ENCODE peak calls at places on chromosomes 16 and 17, in five cellular contexts. Z is IMR-90, B is K562, E is GM12878, V is SK-N-SH. T is an unnamed sample.

GRCh38 chr16:12819126-12820117 is 15.7 kb upstream of the CPPED1 start:
- DNase-seq in Z (peak), B (peak), E (peak), V (peak), T (peak)

GRCh38 chr16:70437582-70438324 is 1.1 kb downstream of the ST3GAL2 start:
- DNase-seq in Z (peak), B (no peak), E (no peak), V (peak), T (no peak)

GRCh38 chr17:49676276-49676868 is 1.5 kb downstream of the SPOP start:
- DNase-seq in Z (peak), B (peak), E (peak), V (no peak), T (no peak)

GRCh38 chr17:50946223-50946890 is 80.2 kb upstream of the TOB1 start:
- DNase-seq in Z (no peak), B (no peak), E (no peak), V (no peak), T (no peak)

GRCh38 chr16:87728026-87728425 is 37.8 kb downstream of the KLHDC4 start:
- DNase-seq in Z (peak), B (no peak), E (no peak), V (no peak), T (no peak)

GRCh38 chr17:28325221-28325620 is 6.2 kb downstream of the TMEM97 start:
- DNase-seq in Z (no peak), B (no peak), E (no peak), V (no peak), T (no peak)

GRCh38 chr16:67528222-67528869 is at the start of gene RIPOR1:
- DNase-seq in Z (no peak), B (peak), E (no peak), V (peak), T (peak)

GRCh38 chr17:74646231-74646630 is 22.7 kb upstream of the CD300E start:
- DNase-seq in Z (no peak), B (peak), E (no peak), V (peak), T (peak)

GRCh38 chr16:3143598-3144330 is 8.9 kb downstream of the ZNF213 start:
- DNase-seq in Z (no peak), B (no peak), E (no peak), V (peak), T (no peak)

GRCh38 chr17:37570527-37571093 is 38.6 kb downstream of the SYNRG start:
- DNase-seq in Z (peak), B (peak), E (no peak), V (peak), T (peak)

GRCh38 chr17:19937522-19937921 is 40.1 kb downstream of the AKAP10 start:
- DNase-seq in Z (peak), B (no peak), E (no peak), V (no peak), T (no peak)

GRCh38 chr17:60901806-60902205 is 224.2 kb downstream of the BCAS3 start:
- DNase-seq in Z (peak), B (no peak), E (no peak), V (no peak), T (no peak)

GRCh38 chr16:88442435-88442810 is 10.7 kb upstream of the ZFPM1 start:
- DNase-seq in Z (no peak), B (no peak), E (no peak), V (no peak), T (no peak)

GRCh38 chr16:1818873-1819525 is 7.6 kb downstream of the HAGH start:
- DNase-seq in Z (no peak), B (no peak), E (no peak), V (no peak), T (no peak)

GRCh38 chr16:27483624-27484023 is 66.1 kb downstream of the GTF3C1 start:
- DNase-seq in Z (no peak), B (no peak), E (no peak), V (no peak), T (no peak)

GRCh38 chr17:51015145-51015558 is 105.5 kb downstream of the SPAG9 start:
- DNase-seq in Z (peak), B (no peak), E (no peak), V (no peak), T (no peak)

GRCh38 chr16:12458591-12459400 is 344.9 kb downstream of the CPPED1 start:
- DNase-seq in Z (no peak), B (no peak), E (no peak), V (no peak), T (no peak)

GRCh38 chr17:12683299-12683698 is 17.6 kb downstream of the MYOCD start:
- DNase-seq in Z (no peak), B (no peak), E (no peak), V (no peak), T (no peak)

GRCh38 chr16:88619859-88620655 is 18.3 kb upstream of the IL17C start:
- DNase-seq in Z (peak), B (no peak), E (no peak), V (no peak), T (no peak)

GRCh38 chr17:39036009-39036408 is 68.8 kb upstream of the FBXO47 start:
- DNase-seq in Z (no peak), B (peak), E (no peak), V (no peak), T (no peak)

GRCh38 chr16:80804451-80805383 is at the start of gene CDYL2:
- DNase-seq in Z (peak), B (peak), E (no peak), V (peak), T (peak)

GRCh38 chr16:2295056-2295798 is 27.3 kb upstream of the RNPS1 start:
- DNase-seq in Z (no peak), B (no peak), E (peak), V (no peak), T (no peak)

GRCh38 chr16:87701505-87701921 is 64.3 kb downstream of the KLHDC4 start:
- DNase-seq in Z (no peak), B (no peak), E (no peak), V (no peak), T (no peak)

GRCh38 chr16:16108759-16109158 is 114.5 kb downstream of the ABCC6 start:
- DNase-seq in Z (no peak), B (no peak), E (no peak), V (no peak), T (no peak)

GRCh38 chr17:18006495-18007239 is 32.3 kb downstream of the ATPAF2 start:
- DNase-seq in Z (no peak), B (peak), E (no peak), V (no peak), T (no peak)

GRCh38 chr17:79413591-79413990 is 197.3 kb downstream of the RBFOX3 start:
- DNase-seq in Z (no peak), B (no peak), E (no peak), V (peak), T (no peak)

GRCh38 chr16:21626659-21627277 is 25.6 kb downstream of the IGSF6 start:
- DNase-seq in Z (peak), B (no peak), E (no peak), V (peak), T (peak)

GRCh38 chr16:58467915-58468314 is 32.0 kb upstream of the NDRG4 start:
- DNase-seq in Z (no peak), B (no peak), E (no peak), V (no peak), T (no peak)

GRCh38 chr16:71479420-71479819 is 9.7 kb downstream of the ZNF19 start:
- DNase-seq in Z (peak), B (peak), E (no peak), V (peak), T (no peak)

GRCh38 chr17:9287301-9287700 is 266.0 kb downstream of the NTN1 start:
- DNase-seq in Z (no peak), B (no peak), E (no peak), V (no peak), T (no peak)

GRCh38 chr17:9290226-9290613 is 268.9 kb downstream of the NTN1 start:
- DNase-seq in Z (no peak), B (no peak), E (no peak), V (no peak), T (no peak)

GRCh38 chr17:9294661-9295210 is 273.4 kb downstream of the NTN1 start:
- DNase-seq in Z (no peak), B (no peak), E (no peak), V (no peak), T (no peak)

GRCh38 chr17:9292563-9292941 is 271.2 kb downstream of the NTN1 start:
- DNase-seq in Z (no peak), B (no peak), E (no peak), V (no peak), T (no peak)

GRCh38 chr17:9291912-9292562 is 270.7 kb downstream of the NTN1 start:
- DNase-seq in Z (peak), B (peak), E (no peak), V (peak), T (peak)
- TF ChIP-seq USF2 in Z (no peak), B (no peak), E (no peak), V (no peak), T (no peak)

GRCh38 chr17:72176516-72176851 is 55.7 kb downstream of the SOX9 start:
- DNase-seq in Z (no peak), B (no peak), E (no peak), V (no peak), T (no peak)
- TF ChIP-seq RAD21 in Z (no peak), B (no peak), E (no peak), V (no peak), T (no peak)

DNA sequence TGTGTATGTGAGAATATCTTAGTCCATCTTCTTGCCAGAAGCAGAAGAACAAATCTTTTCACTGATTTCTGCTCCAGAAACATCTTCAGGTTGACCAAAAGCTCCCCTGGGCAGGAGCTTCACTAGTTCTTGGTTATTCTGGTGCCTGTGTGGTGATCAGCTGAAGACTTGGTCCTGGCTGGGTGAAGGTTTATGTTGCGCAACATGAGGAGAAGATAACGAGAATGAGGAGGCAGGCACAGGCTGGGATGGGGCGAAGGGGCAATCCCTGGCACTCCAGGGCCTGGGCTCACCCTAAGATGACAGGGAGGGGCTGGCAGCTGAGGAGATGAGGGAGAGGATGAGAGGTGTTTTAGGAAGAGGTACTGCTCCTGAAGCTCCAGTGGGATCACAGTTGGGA is 232.0 kb downstream of the NTN1 start:
- DNase-seq in Z (no peak), B (no peak), E (no peak), V (no peak), T (no peak)
- TF ChIP-seq RCOR1 in Z (no peak), B (no peak), E (no peak), V (no peak), T (no peak)

GRCh38 chr17:282000-282911 is 70.4 kb downstream of the RPH3AL start:
- DNase-seq in Z (no peak), B (no peak), E (no peak), V (no peak), T (no peak)
- TF ChIP-seq USF2 in Z (no peak), B (no peak), E (no peak), V (no peak), T (no peak)

GRCh38 chr16:47833771-47834170 is 322.0 kb downstream of the ABCC12 start:
- DNase-seq in Z (no peak), B (no peak), E (no peak), V (no peak), T (no peak)
- TF ChIP-seq RAD21 in Z (no peak), B (no peak), E (no peak), V (no peak), T (no peak)